ENCODE peak calls at places on chromosomes 3 and 15, in seven cellular contexts. D is mucosa of gallbladder; W is SJSA1; I is effector CD4-positive, alpha-beta T cell; A is uterus; G is DMS153; U is posterior cingulate gyrus. Z is an unnamed sample.

GRCh38 chr15:78872972-78873795 is 494 bp downstream of the MORF4L1 start:
- DNase-seq in D (peak), W (peak), I (peak), A (peak), G (peak), U (peak), Z (peak)

GRCh38 chr3:28667646-28668376 is 319.2 kb upstream of the AZI2 start:
- DNase-seq in D (peak), W (peak), I (peak), A (peak), G (peak), U (peak), Z (peak)

GRCh38 chr3:124281453-124282316 is 289.8 kb upstream of the ROPN1 start:
- DNase-seq in D (peak), W (no peak), I (no peak), A (no peak), G (peak), U (no peak), Z (no peak)

GRCh38 chr3:16286161-16286560 is 21.1 kb downstream of the OXNAD1 start:
- DNase-seq in D (no peak), W (no peak), I (peak), A (no peak), G (no peak), U (no peak), Z (no peak)

GRCh38 chr3:141940204-141940776 is 63.8 kb downstream of the ATP1B3 start:
- DNase-seq in D (peak), W (peak), I (no peak), A (no peak), G (no peak), U (peak), Z (no peak)

GRCh38 chr15:62896969-62897486 is 145.5 kb upstream of the TPM1 start:
- DNase-seq in D (peak), W (peak), I (no peak), A (peak), G (no peak), U (peak), Z (peak)

GRCh38 chr15:100914876-100915275 is 4.3 kb upstream of the LRRK1 start:
- DNase-seq in D (no peak), W (no peak), I (no peak), A (no peak), G (no peak), U (no peak), Z (no peak)

GRCh38 chr3:156811092-156811862 is 14.9 kb upstream of the LEKR1 start:
- DNase-seq in D (no peak), W (no peak), I (no peak), A (no peak), G (no peak), U (no peak), Z (no peak)

GRCh38 chr3:194284351-194284750 is 66.8 kb downstream of the CPN2 start:
- DNase-seq in D (no peak), W (no peak), I (no peak), A (no peak), G (no peak), U (peak), Z (no peak)

GRCh38 chr3:137554242-137554641 is 209.9 kb upstream of the SOX14 start:
- DNase-seq in D (no peak), W (no peak), I (no peak), A (no peak), G (no peak), U (no peak), Z (no peak)

Z was measured in right cardiac atrium.